ENCODE peak calls at places on chromosome 7, in six cellular contexts. O, V, B, H, T and C are unnamed samples.
A peak's percentile ranks its signal among the peaks of the same experiment; 100 is the strongest.

GRCh38 chr7:139915301-139915863 is 86.3 kb downstream of the TBXAS1 start:
- DNase-seq in O (no peak), V (no peak), B (no peak), H (no peak), T (no peak), C (no peak)

GRCh38 chr7:27303021-27303420 is 60.4 kb downstream of the EVX1 start:
- DNase-seq in O (no peak), V (no peak), B (peak; percentile 70), H (no peak), T (no peak), C (no peak)

GRCh38 chr7:142153400-142153799 is 41.9 kb downstream of the MGAM2 start:
- DNase-seq in O (no peak), V (peak; percentile 25), B (no peak), H (no peak), T (peak; percentile 38), C (no peak)

GRCh38 chr7:115707236-115707635 is 323.3 kb downstream of the TFEC start:
- DNase-seq in O (peak; percentile 71), V (peak; percentile 14), B (no peak), H (no peak), T (no peak), C (no peak)

GRCh38 chr7:135597926-135598305 is 40.2 kb downstream of the NUP205 start:
- DNase-seq in O (no peak), V (no peak), B (no peak), H (no peak), T (no peak), C (no peak)

GRCh38 chr7:149397470-149397869 is 63.4 kb downstream of the ZNF777 start:
- DNase-seq in O (no peak), V (no peak), B (no peak), H (no peak), T (no peak), C (no peak)

GRCh38 chr7:152624218-152624617 is 51.7 kb downstream of the XRCC2 start:
- DNase-seq in O (no peak), V (no peak), B (no peak), H (no peak), T (no peak), C (no peak)

GRCh38 chr7:154430640-154431039 is 378.4 kb downstream of the DPP6 start:
- DNase-seq in O (no peak), V (no peak), B (no peak), H (no peak), T (no peak), C (no peak)

GRCh38 chr7:139505563-139505962 is 17.9 kb upstream of the CLEC2L start:
- DNase-seq in O (peak; percentile 89), V (no peak), B (no peak), H (no peak), T (no peak), C (no peak)

GRCh38 chr7:14714161-14714728 is 188.3 kb downstream of the DGKB start:
- DNase-seq in O (no peak), V (no peak), B (no peak), H (no peak), T (no peak), C (no peak)

GRCh38 chr7:80611779-80612178 is 26.7 kb upstream of the CD36 start:
- DNase-seq in O (no peak), V (no peak), B (peak; percentile 75), H (no peak), T (peak; percentile 83), C (no peak)

GRCh38 chr7:148927141-148927540 is 43.0 kb upstream of the EZH2 start:
- DNase-seq in O (no peak), V (no peak), B (no peak), H (no peak), T (no peak), C (no peak)

GRCh38 chr7:767580-767940 is 40.5 kb upstream of the PRKAR1B start:
- DNase-seq in O (no peak), V (no peak), B (peak; percentile 71), H (no peak), T (no peak), C (no peak)

GRCh38 chr7:96949766-96950165 is 55.6 kb upstream of the DLX6 start:
- DNase-seq in O (no peak), V (no peak), B (peak; percentile 86), H (no peak), T (no peak), C (no peak)

GRCh38 chr7:135837675-135838074 is 89.1 kb upstream of the FAM180A start:
- DNase-seq in O (no peak), V (no peak), B (no peak), H (no peak), T (no peak), C (no peak)

GRCh38 chr7:97873606-97874005 is 1.4 kb upstream of the ASNS start:
- DNase-seq in O (peak; percentile 40), V (no peak), B (no peak), H (no peak), T (no peak), C (no peak)

GRCh38 chr7:117731455-117731854 is 141.8 kb downstream of the CTTNBP2 start:
- DNase-seq in O (no peak), V (no peak), B (no peak), H (no peak), T (no peak), C (no peak)

GRCh38 chr7:34153680-34154270 is 248.4 kb downstream of the BMPER start:
- DNase-seq in O (no peak), V (no peak), B (no peak), H (no peak), T (no peak), C (peak; percentile 40)

GRCh38 chr7:141460781-141461715 is 90.2 kb upstream of the AGK start:
- DNase-seq in O (no peak), V (no peak), B (peak; percentile 43), H (no peak), T (no peak), C (no peak)

GRCh38 chr7:128431221-128431620 is 21.4 kb upstream of the IMPDH1 start:
- DNase-seq in O (peak; percentile 50), V (no peak), B (no peak), H (no peak), T (peak; percentile 55), C (no peak)

GRCh38 chr7:7662527-7662926 is 22.0 kb downstream of the UMAD1 start:
- DNase-seq in O (peak; percentile 73), V (no peak), B (no peak), H (no peak), T (no peak), C (no peak)

GRCh38 chr7:22697897-22698645 is 28.9 kb upstream of the IL6 start:
- DNase-seq in O (no peak), V (peak; percentile 14), B (no peak), H (no peak), T (no peak), C (no peak)

GRCh38 chr7:92750440-92750839 is 85.9 kb downstream of the CDK6 start:
- DNase-seq in O (no peak), V (no peak), B (no peak), H (no peak), T (no peak), C (no peak)

GRCh38 chr7:157544226-157544625 is 207.4 kb downstream of the DNAJB6 start:
- DNase-seq in O (no peak), V (no peak), B (no peak), H (peak; percentile 44), T (no peak), C (no peak)

GRCh38 chr7:98186452-98187137 is 24.6 kb upstream of the BHLHA15 start:
- DNase-seq in O (no peak), V (no peak), B (no peak), H (no peak), T (no peak), C (peak; percentile 46)

GRCh38 chr7:67566101-67566500 is 569.5 kb downstream of the TYW1 start:
- DNase-seq in O (no peak), V (no peak), B (no peak), H (no peak), T (no peak), C (no peak)

GRCh38 chr7:3641556-3641955 is 340.5 kb downstream of the SDK1 start:
- DNase-seq in O (no peak), V (no peak), B (no peak), H (no peak), T (no peak), C (no peak)

DNA sequence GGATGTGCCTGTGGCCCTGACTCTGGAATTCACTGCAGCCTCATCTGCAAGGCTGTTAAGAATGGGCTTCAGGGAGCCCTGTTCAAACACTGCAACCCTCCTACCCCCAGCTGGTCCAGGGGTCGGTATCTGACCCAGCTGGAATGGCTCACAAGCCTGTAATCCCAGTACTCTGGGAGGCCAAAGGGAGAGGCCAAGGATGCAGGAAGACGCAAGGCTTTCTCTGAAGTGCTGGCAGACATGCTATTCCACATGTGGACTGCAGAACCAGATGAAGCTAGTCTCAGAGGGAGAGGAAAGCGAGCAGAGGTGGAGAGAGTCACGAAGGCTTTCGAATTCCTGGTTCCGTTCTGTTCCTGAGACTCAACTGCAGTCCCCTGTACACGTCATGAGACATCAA is 45.0 kb downstream of the ESYT2 start:
- DNase-seq in O (no peak), V (no peak), B (no peak), H (no peak), T (no peak), C (no peak)
- TF ChIP-seq POLR2AphosphoS5 in O (no peak), V (no peak), B (no peak), H (no peak), T (no peak), C (no peak)

GRCh38 chr7:52668435-52668834 is 367.0 kb upstream of the POM121L12 start:
- DNase-seq in O (no peak), V (no peak), B (no peak), H (no peak), T (no peak), C (no peak)
- TF ChIP-seq POLR2AphosphoS5 in O (no peak), V (no peak), B (no peak), H (no peak), T (no peak), C (no peak)

GRCh38 chr7:43648725-43649406 is 66.0 kb downstream of the STK17A start:
- DNase-seq in O (no peak), V (peak; percentile 68), B (no peak), H (no peak), T (no peak), C (peak; percentile 91)

GRCh38 chr7:43650457-43651052 is 67.6 kb downstream of the STK17A start:
- DNase-seq in O (no peak), V (no peak), B (no peak), H (no peak), T (no peak), C (no peak)

GRCh38 chr7:43647772-43648643 is 65.1 kb downstream of the STK17A start:
- DNase-seq in O (peak; percentile 39), V (peak; percentile 59), B (peak; percentile 77), H (peak; percentile 81), T (peak; percentile 71), C (peak; percentile 38)

GRCh38 chr7:43647314-43647691 is 64.4 kb downstream of the STK17A start:
- DNase-seq in O (peak; percentile 83), V (no peak), B (no peak), H (no peak), T (no peak), C (no peak)

GRCh38 chr7:43649755-43650274 is 66.9 kb downstream of the STK17A start:
- DNase-seq in O (no peak), V (peak; percentile 60), B (no peak), H (no peak), T (no peak), C (peak; percentile 89)
- TF ChIP-seq POLR2AphosphoS5 in O (no peak), V (peak; percentile 34), B (no peak), H (no peak), T (peak; percentile 54), C (peak; percentile 70)

DNA sequence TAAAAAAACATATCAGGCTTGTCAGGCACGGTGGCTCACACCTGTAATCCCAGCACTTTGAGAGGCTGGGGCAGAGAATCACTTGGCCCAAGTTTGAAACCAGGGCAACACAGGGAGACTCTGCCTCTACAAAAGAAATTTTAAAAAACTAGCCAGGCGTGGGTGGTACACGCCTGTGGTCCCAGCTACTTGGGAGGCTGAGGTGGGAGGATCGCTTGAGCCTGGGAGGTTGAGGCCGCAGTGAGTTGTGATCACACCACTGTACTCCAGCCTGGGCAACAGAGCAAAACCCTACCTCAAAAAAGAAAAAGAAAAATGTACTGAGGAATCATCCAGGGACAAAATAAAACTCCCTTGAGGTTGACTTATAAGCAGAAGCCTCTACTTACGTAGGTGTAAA is 149.9 kb upstream of the KLF14 start:
- DNase-seq in O (no peak), V (no peak), B (no peak), H (no peak), T (no peak), C (no peak)
- TF ChIP-seq POLR2AphosphoS5 in O (no peak), V (no peak), B (no peak), H (no peak), T (no peak), C (no peak)